ENCODE peak calls at places on chromosomes 4 and X, in eight cellular contexts. M, D, A, E, G, X, K and H are unnamed samples.

GRCh38 chrX:16718824-16719333 is 533 bp upstream of the SYAP1 start:
- DNase-seq in K (no peak), X (no peak), E (no peak), D (no peak), M (no peak), G (no peak), A (no peak), H (no peak)

GRCh38 chr4:33060873-33061542 is 2340.8 kb downstream of the PCDH7 start:
- DNase-seq in M (no peak), A (no peak), D (peak; percentile 68), E (peak; percentile 60), K (peak; percentile 20), G (no peak), X (peak; percentile 38), H (no peak)

GRCh38 chrX:134572816-134573682 is 85.2 kb downstream of the PLAC1 start:
- DNase-seq in E (no peak), X (no peak), A (no peak), M (no peak), D (peak; percentile 70), G (no peak), K (no peak), H (no peak)

GRCh38 chr4:185730849-185731608 is 81.0 kb downstream of the SORBS2 start:
- DNase-seq in G (no peak), K (no peak), A (no peak), X (no peak), D (no peak), M (no peak), E (no peak), H (no peak)

GRCh38 chr4:149708513-149709175 is 107.0 kb downstream of the IQCM start:
- DNase-seq in E (no peak), X (no peak), M (peak; percentile 86), A (no peak), D (peak; percentile 57), G (no peak), K (no peak), H (no peak)

GRCh38 chrX:104695593-104695992 is 129.6 kb downstream of the IL1RAPL2 start:
- DNase-seq in K (no peak), A (no peak), D (no peak), E (no peak), X (no peak), G (no peak), M (no peak), H (no peak)

GRCh38 chrX:140050906-140051305 is 85.6 kb upstream of the CXorf66 start:
- DNase-seq in G (no peak), X (no peak), E (no peak), A (no peak), M (no peak), K (no peak), D (no peak), H (no peak)

GRCh38 chrX:100895365-100896075 is 21.4 kb upstream of the NOX1 start:
- DNase-seq in G (no peak), D (peak; percentile 26), X (peak; percentile 17), M (peak; percentile 26), K (no peak), A (peak; percentile 23), E (no peak), H (peak; percentile 23)

GRCh38 chrX:43860646-43861370 is 21.4 kb downstream of the MAOB start:
- DNase-seq in E (no peak), K (no peak), M (peak; percentile 82), X (peak; percentile 39), A (no peak), G (no peak), D (peak; percentile 36), H (no peak)

GRCh38 chr4:1082215-1083182 is 30.9 kb downstream of the RNF212 start:
- DNase-seq in A (no peak), X (peak; percentile 96), G (peak; percentile 75), E (peak; percentile 58), M (peak; percentile 43), D (no peak), K (peak; percentile 51), H (no peak)

GRCh38 chrX:23752740-23753435 is 9.8 kb upstream of the ACOT9 start:
- DNase-seq in X (no peak), D (no peak), K (no peak), A (no peak), E (no peak), G (no peak), M (peak; percentile 68), H (no peak)

GRCh38 chrX:17459008-17459407 is 84.0 kb downstream of the NHS start:
- DNase-seq in K (no peak), A (no peak), M (no peak), X (peak; percentile 7), D (no peak), G (peak; percentile 77), E (no peak), H (no peak)

GRCh38 chr4:163330828-163331628 is 1.4 kb downstream of the NPY1R start:
- DNase-seq in A (no peak), E (no peak), M (no peak), G (no peak), D (no peak), K (peak; percentile 21), X (no peak), H (no peak)

GRCh38 chr4:41525129-41525528 is 12.8 kb upstream of the LIMCH1 start:
- DNase-seq in D (peak; percentile 64), X (no peak), A (no peak), G (no peak), M (peak; percentile 96), E (no peak), K (no peak), H (peak; percentile 6)

GRCh38 chr4:122793811-122794210 is 32.8 kb upstream of the FGF2 start:
- DNase-seq in G (no peak), M (no peak), D (no peak), A (no peak), X (no peak), K (no peak), E (no peak), H (no peak)

GRCh38 chr4:122796801-122797404 is 29.7 kb upstream of the FGF2 start:
- DNase-seq in M (no peak), G (no peak), X (no peak), A (no peak), K (no peak), E (no peak), D (no peak), H (no peak)

GRCh38 chr4:122798101-122798500 is 28.5 kb upstream of the FGF2 start:
- DNase-seq in K (peak; percentile 57), E (no peak), A (no peak), M (peak; percentile 84), D (no peak), X (no peak), G (peak; percentile 72), H (no peak)

GRCh38 chr4:122798917-122799316 is 27.7 kb upstream of the FGF2 start:
- DNase-seq in D (no peak), X (no peak), M (no peak), A (no peak), E (no peak), G (no peak), K (no peak), H (no peak)

DNA sequence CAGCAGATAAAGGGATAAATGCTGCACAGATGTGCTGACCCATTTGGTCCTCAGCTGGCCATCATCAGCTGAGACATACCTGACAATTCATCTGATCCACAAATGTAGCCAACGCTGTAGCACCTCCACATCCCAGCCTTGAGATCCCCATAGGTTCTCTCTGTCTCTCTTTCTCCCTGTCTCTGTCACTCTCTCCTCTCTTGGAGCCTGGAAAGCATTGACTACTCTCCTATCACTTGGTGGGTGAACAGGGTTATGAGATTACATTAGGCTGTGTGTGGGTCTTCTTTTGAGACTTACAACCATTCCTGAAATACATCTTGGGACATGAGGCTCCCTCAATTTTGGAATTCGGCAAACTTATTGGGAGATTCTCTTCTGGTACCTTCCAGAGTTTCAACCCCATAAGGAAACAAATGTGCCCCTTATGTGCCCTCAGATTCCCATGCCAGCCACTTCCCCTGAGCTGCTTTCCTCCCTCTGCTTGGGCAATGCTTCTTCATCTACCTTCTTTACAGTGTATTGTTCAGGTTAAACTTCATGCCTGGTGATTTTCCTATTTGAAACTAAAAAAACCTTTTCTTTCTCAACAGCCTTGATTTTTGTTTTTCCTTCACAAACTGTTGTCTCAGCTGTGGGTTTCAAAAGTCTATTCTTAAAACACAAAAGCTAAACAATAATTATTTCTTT is 29.1 kb upstream of the FGF2 start:
- DNase-seq in E (no peak), M (no peak), X (no peak), D (no peak), K (no peak), G (no peak), A (no peak), H (no peak)
- H3K27ac ChIP-seq in E (no peak overlapping the region), M (peak overlapping the region; percentile 58), X (no peak overlapping the region), D (peak overlapping the region; percentile 54), K (peak overlapping the region; percentile 60), G (peak overlapping the region; percentile 52), A (no peak overlapping the region), H (peak overlapping the region; percentile 43)

GRCh38 chrX:142089193-142089592 is 115.9 kb downstream of the MAGEC2 start:
- DNase-seq in M (peak; percentile 1), A (no peak), K (no peak), D (no peak), X (no peak), E (no peak), G (no peak), H (no peak)
- TF ChIP-seq CTCF in M (peak; percentile 17), A (no peak), K (no peak), D (no peak), X (peak; percentile 28), E (peak; percentile 40), G (no peak), H (peak; percentile 24)

GRCh38 chr4:170875868-170876267 is 786.1 kb upstream of the AADAT start:
- DNase-seq in E (no peak), K (no peak), D (peak; percentile 22), G (no peak), X (no peak), A (no peak), M (no peak), H (no peak)

GRCh38 chr4:170868191-170868590 is 778.4 kb upstream of the AADAT start:
- DNase-seq in M (no peak), E (no peak), A (no peak), K (no peak), X (no peak), D (no peak), G (no peak), H (no peak)

GRCh38 chr4:170872794-170873193 is 783.0 kb upstream of the AADAT start:
- DNase-seq in G (no peak), X (no peak), A (no peak), K (no peak), E (no peak), D (no peak), M (no peak), H (no peak)
- TF ChIP-seq POLR2A in G (no peak), X (no peak), A (no peak), K (no peak), E (no peak), D (no peak), M (no peak), H (no peak)

GRCh38 chrX:13179100-13179499 is 134.7 kb upstream of the FAM9C start:
- DNase-seq in K (no peak), G (no peak), A (no peak), E (no peak), M (no peak), X (no peak), D (no peak), H (no peak)

GRCh38 chrX:13180807-13181206 is 136.4 kb upstream of the FAM9C start:
- DNase-seq in G (no peak), M (no peak), E (no peak), K (no peak), X (no peak), D (no peak), A (no peak), H (no peak)

DNA sequence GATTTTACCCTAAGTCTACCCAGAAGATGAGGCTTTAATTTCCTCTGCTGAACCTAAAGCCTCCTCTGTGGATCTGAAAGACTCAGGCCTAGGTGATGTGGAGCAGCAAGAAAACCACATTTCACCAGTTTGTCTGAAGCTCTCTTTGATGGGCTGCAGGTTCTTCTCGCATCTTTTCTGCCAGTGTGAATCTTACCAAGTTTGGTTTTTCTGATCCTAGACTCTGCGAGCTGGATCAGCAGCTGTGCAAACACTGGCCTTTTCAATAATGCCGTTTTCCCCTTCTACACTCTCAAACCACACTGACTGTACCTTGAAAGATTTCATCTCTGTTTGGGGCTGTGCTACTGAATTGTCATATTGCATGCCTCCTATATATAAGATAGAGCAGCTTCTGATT is 133.5 kb upstream of the FAM9C start:
- DNase-seq in M (no peak), E (no peak), K (no peak), X (peak; percentile 30), A (no peak), D (no peak), G (no peak), H (no peak)
- H3K27ac ChIP-seq in M (no peak overlapping the region), E (no peak overlapping the region), K (no peak overlapping the region), X (no peak overlapping the region), A (no peak overlapping the region), D (no peak overlapping the region), G (no peak overlapping the region), H (no peak overlapping the region)